ENCODE peak calls at places on chromosomes 5 and 9, in ten cellular contexts. C, R, N, F, J, W, L, G, X and U are unnamed samples.

GRCh38 chr5:54186912-54187445 is 123.4 kb downstream of the ARL15 start:
- DNase-seq in C (no peak), R (no peak), N (no peak), F (no peak), J (no peak), W (no peak), L (no peak), G (no peak), X (no peak), U (no peak)

GRCh38 chr5:1875481-1875842 is 7.3 kb downstream of the IRX4 start:
- DNase-seq in C (no peak), R (no peak), N (no peak), F (no peak), J (no peak), W (no peak), L (no peak), G (no peak), X (no peak), U (no peak)

GRCh38 chr9:107711528-107711927 is 222.0 kb upstream of the KLF4 start:
- DNase-seq in C (peak; percentile 74), R (no peak), N (no peak), F (no peak), J (peak; percentile 80), W (peak; percentile 85), L (peak; percentile 87), G (peak; percentile 17), X (no peak), U (no peak)

GRCh38 chr5:140072812-140073211 is 29.7 kb upstream of the NRG2 start:
- DNase-seq in C (no peak), R (no peak), N (no peak), F (no peak), J (no peak), W (no peak), L (no peak), G (peak; percentile 30), X (no peak), U (no peak)

GRCh38 chr9:13351768-13352386 is 72.4 kb upstream of the MPDZ start:
- DNase-seq in C (peak; percentile 54), R (no peak), N (no peak), F (peak; percentile 6), J (peak; percentile 70), W (no peak), L (peak; percentile 83), G (no peak), X (peak; percentile 29), U (peak; percentile 63)

GRCh38 chr5:119795768-119796167 is 166.4 kb downstream of the FAM170A start:
- DNase-seq in C (no peak), R (no peak), N (no peak), F (no peak), J (no peak), W (no peak), L (peak; percentile 28), G (no peak), X (no peak), U (no peak)

GRCh38 chr5:136330353-136330913 is 34.9 kb downstream of the TRPC7 start:
- DNase-seq in C (no peak), R (no peak), N (no peak), F (no peak), J (peak; percentile 20), W (no peak), L (no peak), G (no peak), X (no peak), U (no peak)

GRCh38 chr9:109771796-109772525 is 8.0 kb upstream of the PALM2AKAP2 start:
- DNase-seq in C (peak; percentile 10), R (no peak), N (no peak), F (no peak), J (peak; percentile 37), W (no peak), L (peak; percentile 51), G (peak; percentile 89), X (no peak), U (no peak)

GRCh38 chr5:113162770-113163169 is 186.2 kb downstream of the DCP2 start:
- DNase-seq in C (peak; percentile 7), R (no peak), N (no peak), F (no peak), J (no peak), W (peak; percentile 91), L (peak; percentile 44), G (no peak), X (no peak), U (no peak)

GRCh38 chr5:158538506-158539074 is 561.1 kb downstream of the EBF1 start:
- DNase-seq in C (no peak), R (peak; percentile 30), N (no peak), F (no peak), J (no peak), W (no peak), L (no peak), G (no peak), X (peak; percentile 69), U (no peak)

GRCh38 chr9:30913331-30913730 is 1471.1 kb upstream of the ACO1 start:
- DNase-seq in C (no peak), R (no peak), N (no peak), F (no peak), J (no peak), W (no peak), L (no peak), G (no peak), X (no peak), U (no peak)

GRCh38 chr5:83711982-83712601 is 8.6 kb downstream of the HAPLN1 start:
- DNase-seq in C (peak; percentile 28), R (peak; percentile 49), N (peak; percentile 35), F (peak; percentile 20), J (peak; percentile 74), W (no peak), L (peak; percentile 54), G (peak; percentile 38), X (peak; percentile 61), U (peak; percentile 45)

GRCh38 chr9:94586814-94587213 is 6.8 kb downstream of the FBP2 start:
- DNase-seq in C (peak; percentile 11), R (peak; percentile 9), N (no peak), F (no peak), J (no peak), W (no peak), L (no peak), G (no peak), X (peak; percentile 28), U (no peak)

GRCh38 chr5:172602712-172603289 is 38.3 kb upstream of the NEURL1B start:
- DNase-seq in C (no peak), R (no peak), N (no peak), F (no peak), J (peak; percentile 26), W (no peak), L (no peak), G (no peak), X (no peak), U (peak; percentile 17)

GRCh38 chr9:99244300-99245260 is 22.5 kb downstream of the SEC61B start:
- DNase-seq in C (no peak), R (no peak), N (no peak), F (no peak), J (no peak), W (no peak), L (no peak), G (no peak), X (peak; percentile 50), U (peak; percentile 28)

GRCh38 chr5:103474671-103475070 is 87.9 kb downstream of the NUDT12 start:
- DNase-seq in C (peak; percentile 29), R (no peak), N (no peak), F (no peak), J (no peak), W (no peak), L (no peak), G (no peak), X (no peak), U (no peak)
- TF ChIP-seq CTCF in C (peak; percentile 49), R (no peak), N (no peak), F (no peak), J (no peak), W (no peak), L (no peak), G (no peak), X (no peak), U (no peak)

GRCh38 chr9:105883847-105884246 is 189.5 kb downstream of the TMEM38B start:
- DNase-seq in C (no peak), R (peak; percentile 11), N (no peak), F (no peak), J (no peak), W (no peak), L (no peak), G (no peak), X (no peak), U (peak; percentile 78)
- TF ChIP-seq CTCF in C (no peak), R (no peak), N (no peak), F (no peak), J (no peak), W (no peak), L (no peak), G (no peak), X (no peak), U (no peak)

GRCh38 chr5:151047814-151048425 is 27.5 kb downstream of the GPX3 start:
- DNase-seq in C (no peak), R (peak; percentile 47), N (no peak), F (no peak), J (no peak), W (no peak), L (peak; percentile 41), G (peak; percentile 49), X (peak; percentile 37), U (peak; percentile 34)

GRCh38 chr5:151051066-151051930 is 29.5 kb downstream of the TNIP1 start:
- DNase-seq in C (peak; percentile 69), R (peak; percentile 88), N (peak; percentile 87), F (peak; percentile 68), J (peak; percentile 88), W (no peak), L (peak; percentile 83), G (peak; percentile 85), X (peak; percentile 87), U (peak; percentile 87)

GRCh38 chr5:151051931-151052608 is 28.8 kb downstream of the TNIP1 start:
- DNase-seq in C (no peak), R (no peak), N (no peak), F (no peak), J (no peak), W (no peak), L (no peak), G (no peak), X (no peak), U (no peak)

GRCh38 chr5:151052834-151053233 is 28.0 kb downstream of the TNIP1 start:
- DNase-seq in C (no peak), R (no peak), N (no peak), F (no peak), J (no peak), W (no peak), L (no peak), G (no peak), X (no peak), U (no peak)

GRCh38 chr5:151048526-151048925 is 28.1 kb downstream of the GPX3 start:
- DNase-seq in C (peak; percentile 29), R (no peak), N (no peak), F (no peak), J (no peak), W (no peak), L (peak; percentile 34), G (no peak), X (no peak), U (no peak)
- TF ChIP-seq CTCF in C (peak; percentile 59), R (no peak), N (no peak), F (peak; percentile 11), J (peak; percentile 25), W (peak; percentile 30), L (peak; percentile 37), G (no peak), X (no peak), U (no peak)

DNA sequence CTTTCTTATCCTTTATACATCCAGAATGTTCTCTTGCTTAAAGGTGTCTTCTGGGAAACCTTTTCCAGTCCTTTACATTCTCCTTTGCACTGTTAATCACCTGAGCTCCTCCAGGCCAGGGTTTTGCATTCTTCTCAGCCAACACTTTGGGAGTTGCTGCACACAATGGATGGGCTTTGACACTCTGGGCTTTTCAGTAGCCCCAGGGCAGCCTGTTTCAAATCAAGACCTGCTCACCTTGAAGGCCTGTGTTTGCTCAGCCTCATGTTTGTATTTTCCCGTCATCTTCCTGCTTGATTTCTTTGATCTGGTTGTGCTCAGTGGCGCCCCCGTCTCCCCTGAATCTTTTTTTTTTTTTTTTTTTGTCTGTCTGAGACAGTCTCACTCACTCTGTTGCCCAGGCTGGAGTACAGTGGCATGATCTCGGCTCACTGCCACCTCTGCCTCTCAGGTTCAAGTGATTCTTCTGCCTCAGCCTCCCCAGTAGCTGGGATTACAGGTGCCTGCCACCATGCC is 41.0 kb downstream of the DMRT1 start:
- DNase-seq in C (no peak), R (peak; percentile 8), N (no peak), F (no peak), J (no peak), W (no peak), L (no peak), G (no peak), X (peak; percentile 13), U (peak; percentile 35)
- TF ChIP-seq CTCF in C (peak; percentile 23), R (no peak), N (no peak), F (no peak), J (no peak), W (no peak), L (no peak), G (no peak), X (peak; percentile 59), U (peak; percentile 47)